ENCODE peak calls at places on chromosomes 7 and 10, in ten cellular contexts. One of them, this sample, is unnamed.

GRCh38 chr7:129952653-129953560 is at the start of gene UBE2H:
- DNase-seq in activated T-helper 9 cell treated with anti-CD3 and anti-CD28 coated beads, Interleukin-2, amount 50 U/mL, for 16 hours: peak; percentile 90
- DNase-seq in naive thymus-derived CD4-positive, alpha-beta T cell: peak; percentile 89
- DNase-seq in LoVo: peak; percentile 97
- DNase-seq in BJ: peak; percentile 32
- DNase-seq in hepatic stellate cell: peak; percentile 96
- DNase-seq in caudate nucleus: peak; percentile 94
- DNase-seq in KBM-7: peak; percentile 94
- DNase-seq in AG09319: peak; percentile 74
- DNase-seq in dorsolateral prefrontal cortex: peak; percentile 95
- DNase-seq in this sample: peak; percentile 73

GRCh38 chr7:44379366-44380178 is 54.2 kb upstream of the CAMK2B start:
- DNase-seq in hepatic stellate cell: no peak
- DNase-seq in activated T-helper 9 cell treated with anti-CD3 and anti-CD28 coated beads, Interleukin-2, amount 50 U/mL, for 16 hours: no peak
- DNase-seq in naive thymus-derived CD4-positive, alpha-beta T cell: no peak
- DNase-seq in BJ: no peak
- DNase-seq in KBM-7: no peak
- DNase-seq in LoVo: peak; percentile 20
- DNase-seq in dorsolateral prefrontal cortex: no peak
- DNase-seq in caudate nucleus: no peak
- DNase-seq in AG09319: no peak
- DNase-seq in this sample: peak; percentile 44

GRCh38 chr10:79314761-79315601 is 32.3 kb upstream of the PPIF start:
- DNase-seq in dorsolateral prefrontal cortex: no peak
- DNase-seq in AG09319: no peak
- DNase-seq in hepatic stellate cell: no peak
- DNase-seq in naive thymus-derived CD4-positive, alpha-beta T cell: no peak
- DNase-seq in caudate nucleus: no peak
- DNase-seq in activated T-helper 9 cell treated with anti-CD3 and anti-CD28 coated beads, Interleukin-2, amount 50 U/mL, for 16 hours: no peak
- DNase-seq in BJ: no peak
- DNase-seq in LoVo: no peak
- DNase-seq in KBM-7: no peak
- DNase-seq in this sample: no peak

GRCh38 chr7:66313913-66314568 is 108.9 kb downstream of the TPST1 start:
- DNase-seq in caudate nucleus: no peak
- DNase-seq in KBM-7: no peak
- DNase-seq in dorsolateral prefrontal cortex: no peak
- DNase-seq in naive thymus-derived CD4-positive, alpha-beta T cell: no peak
- DNase-seq in LoVo: no peak
- DNase-seq in BJ: no peak
- DNase-seq in AG09319: no peak
- DNase-seq in hepatic stellate cell: no peak
- DNase-seq in activated T-helper 9 cell treated with anti-CD3 and anti-CD28 coated beads, Interleukin-2, amount 50 U/mL, for 16 hours: no peak
- DNase-seq in this sample: no peak

GRCh38 chr10:46094197-46094500 is 48.1 kb upstream of the MSMB start:
- DNase-seq in LoVo: no peak
- DNase-seq in KBM-7: no peak
- DNase-seq in hepatic stellate cell: no peak
- DNase-seq in activated T-helper 9 cell treated with anti-CD3 and anti-CD28 coated beads, Interleukin-2, amount 50 U/mL, for 16 hours: no peak
- DNase-seq in AG09319: no peak
- DNase-seq in naive thymus-derived CD4-positive, alpha-beta T cell: no peak
- DNase-seq in dorsolateral prefrontal cortex: no peak
- DNase-seq in BJ: no peak
- DNase-seq in caudate nucleus: no peak
- DNase-seq in this sample: no peak

GRCh38 chr10:35517431-35518181 is 87.5 kb upstream of the GJD4 start:
- DNase-seq in hepatic stellate cell: no peak
- DNase-seq in AG09319: no peak
- DNase-seq in BJ: no peak
- DNase-seq in activated T-helper 9 cell treated with anti-CD3 and anti-CD28 coated beads, Interleukin-2, amount 50 U/mL, for 16 hours: no peak
- DNase-seq in dorsolateral prefrontal cortex: no peak
- DNase-seq in naive thymus-derived CD4-positive, alpha-beta T cell: no peak
- DNase-seq in LoVo: no peak
- DNase-seq in KBM-7: no peak
- DNase-seq in caudate nucleus: peak; percentile 32
- DNase-seq in this sample: peak; percentile 15

GRCh38 chr10:82953909-82954308 is 1078.9 kb downstream of the NRG3 start:
- DNase-seq in KBM-7: no peak
- DNase-seq in AG09319: no peak
- DNase-seq in dorsolateral prefrontal cortex: no peak
- DNase-seq in BJ: no peak
- DNase-seq in naive thymus-derived CD4-positive, alpha-beta T cell: no peak
- DNase-seq in activated T-helper 9 cell treated with anti-CD3 and anti-CD28 coated beads, Interleukin-2, amount 50 U/mL, for 16 hours: no peak
- DNase-seq in LoVo: no peak
- DNase-seq in caudate nucleus: no peak
- DNase-seq in hepatic stellate cell: no peak
- DNase-seq in this sample: no peak

GRCh38 chr10:31620236-31621151 is 301.5 kb downstream of the ZEB1 start:
- DNase-seq in naive thymus-derived CD4-positive, alpha-beta T cell: no peak
- DNase-seq in dorsolateral prefrontal cortex: no peak
- DNase-seq in hepatic stellate cell: no peak
- DNase-seq in caudate nucleus: no peak
- DNase-seq in AG09319: peak; percentile 74
- DNase-seq in LoVo: no peak
- DNase-seq in KBM-7: peak; percentile 15
- DNase-seq in BJ: no peak
- DNase-seq in activated T-helper 9 cell treated with anti-CD3 and anti-CD28 coated beads, Interleukin-2, amount 50 U/mL, for 16 hours: no peak
- DNase-seq in this sample: no peak

GRCh38 chr10:114616103-114616502 is 42.0 kb downstream of the ABLIM1 start:
- DNase-seq in hepatic stellate cell: no peak
- DNase-seq in AG09319: no peak
- DNase-seq in BJ: no peak
- DNase-seq in dorsolateral prefrontal cortex: no peak
- DNase-seq in LoVo: no peak
- DNase-seq in KBM-7: no peak
- DNase-seq in activated T-helper 9 cell treated with anti-CD3 and anti-CD28 coated beads, Interleukin-2, amount 50 U/mL, for 16 hours: no peak
- DNase-seq in naive thymus-derived CD4-positive, alpha-beta T cell: no peak
- DNase-seq in caudate nucleus: no peak
- DNase-seq in this sample: no peak

GRCh38 chr10:131183546-131184045 is 127.9 kb downstream of the TCERG1L start:
- DNase-seq in BJ: no peak
- DNase-seq in naive thymus-derived CD4-positive, alpha-beta T cell: no peak
- DNase-seq in KBM-7: no peak
- DNase-seq in LoVo: no peak
- DNase-seq in dorsolateral prefrontal cortex: no peak
- DNase-seq in hepatic stellate cell: no peak
- DNase-seq in caudate nucleus: no peak
- DNase-seq in activated T-helper 9 cell treated with anti-CD3 and anti-CD28 coated beads, Interleukin-2, amount 50 U/mL, for 16 hours: no peak
- DNase-seq in AG09319: no peak
- DNase-seq in this sample: no peak

GRCh38 chr7:159227433-159227832 is 82.8 kb upstream of the VIPR2 start:
- DNase-seq in caudate nucleus: peak; percentile 24
- DNase-seq in LoVo: peak; percentile 41
- DNase-seq in dorsolateral prefrontal cortex: no peak
- DNase-seq in naive thymus-derived CD4-positive, alpha-beta T cell: no peak
- DNase-seq in BJ: no peak
- DNase-seq in activated T-helper 9 cell treated with anti-CD3 and anti-CD28 coated beads, Interleukin-2, amount 50 U/mL, for 16 hours: no peak
- DNase-seq in KBM-7: no peak
- DNase-seq in AG09319: no peak
- DNase-seq in hepatic stellate cell: no peak
- DNase-seq in this sample: peak; percentile 17

GRCh38 chr7:116799912-116800311 is 62.5 kb upstream of the CAPZA2 start:
- DNase-seq in KBM-7: no peak
- DNase-seq in LoVo: no peak
- DNase-seq in caudate nucleus: no peak
- DNase-seq in hepatic stellate cell: no peak
- DNase-seq in dorsolateral prefrontal cortex: no peak
- DNase-seq in activated T-helper 9 cell treated with anti-CD3 and anti-CD28 coated beads, Interleukin-2, amount 50 U/mL, for 16 hours: no peak
- DNase-seq in naive thymus-derived CD4-positive, alpha-beta T cell: no peak
- DNase-seq in BJ: no peak
- DNase-seq in AG09319: no peak
- DNase-seq in this sample: peak; percentile 60

GRCh38 chr10:94307046-94307615 is 55.6 kb downstream of the NOC3L start:
- DNase-seq in KBM-7: no peak
- DNase-seq in LoVo: no peak
- DNase-seq in naive thymus-derived CD4-positive, alpha-beta T cell: no peak
- DNase-seq in dorsolateral prefrontal cortex: no peak
- DNase-seq in hepatic stellate cell: no peak
- DNase-seq in activated T-helper 9 cell treated with anti-CD3 and anti-CD28 coated beads, Interleukin-2, amount 50 U/mL, for 16 hours: no peak
- DNase-seq in caudate nucleus: no peak
- DNase-seq in AG09319: no peak
- DNase-seq in BJ: no peak
- DNase-seq in this sample: no peak

This sample was measured in bronchial epithelial cell.